ENCODE peak calls at places on chromosomes 5 and 9, in four cellular contexts. S is HepG2, U is WTC11, A is K562. O is an unnamed sample.

GRCh38 chr5:157066080-157066479 is 7.2 kb upstream of the HAVCR1 start:
- DNase-seq in S (no peak), U (no peak), A (no peak), O (no peak)

GRCh38 chr9:2741441-2742158 is 24.3 kb downstream of the KCNV2 start:
- DNase-seq in S (no peak), U (no peak), A (no peak), O (no peak)

GRCh38 chr9:136517950-136518349 is 27.9 kb downstream of the NOTCH1 start:
- DNase-seq in S (no peak), U (no peak), A (no peak), O (no peak)

GRCh38 chr5:64768358-64769312 is at the start of the genes CWC27 and SREK1IP1:
- DNase-seq in S (peak; percentile 87), U (peak; percentile 84), A (peak; percentile 91), O (peak; percentile 76)

GRCh38 chr5:176381423-176381822 is 7.0 kb downstream of the NOP16 start:
- DNase-seq in S (no peak), U (no peak), A (no peak), O (no peak)

GRCh38 chr5:169923988-169924387 is 56.3 kb downstream of the INSYN2B start:
- DNase-seq in S (no peak), U (no peak), A (no peak), O (no peak)

GRCh38 chr5:62273691-62274090 is 32.3 kb upstream of the KIF2A start:
- DNase-seq in S (no peak), U (no peak), A (no peak), O (no peak)

GRCh38 chr9:87569008-87569908 is 71.6 kb downstream of the DAPK1 start:
- DNase-seq in S (peak; percentile 91), U (no peak), A (no peak), O (no peak)

GRCh38 chr5:95730730-95731570 is at the start of gene RHOBTB3:
- DNase-seq in S (peak; percentile 79), U (peak; percentile 89), A (peak; percentile 94), O (peak; percentile 64)

GRCh38 chr9:91266457-91266856 is 95.3 kb downstream of the AUH start:
- DNase-seq in S (no peak), U (no peak), A (no peak), O (no peak)

GRCh38 chr5:68464424-68464823 is 248.9 kb downstream of the PIK3R1 start:
- DNase-seq in S (no peak), U (no peak), A (peak; percentile 33), O (no peak)

GRCh38 chr9:106467847-106468163 is 395.2 kb upstream of the ZNF462 start:
- DNase-seq in S (no peak), U (no peak), A (no peak), O (no peak)

GRCh38 chr5:75412111-75412990 is 75.3 kb downstream of the HMGCR start:
- DNase-seq in S (no peak), U (no peak), A (no peak), O (no peak)

GRCh38 chr9:114367406-114367805 is 20.4 kb downstream of the AKNA start:
- DNase-seq in S (no peak), U (no peak), A (no peak), O (no peak)
- TF ChIP-seq ELF4 in S (no peak), U (no peak), A (no peak), O (no peak)

GRCh38 chr5:132263548-132264261 is 6.2 kb downstream of the PDLIM4 start:
- DNase-seq in S (no peak), U (no peak), A (peak; percentile 72), O (no peak)
- TF ChIP-seq SP1 in S (no peak), U (no peak), A (no peak), O (no peak)

GRCh38 chr9:107847977-107848376 is 358.4 kb upstream of the KLF4 start:
- DNase-seq in S (no peak), U (no peak), A (no peak), O (no peak)
- TF ChIP-seq ELF4 in S (no peak), U (no peak), A (no peak), O (no peak)

DNA sequence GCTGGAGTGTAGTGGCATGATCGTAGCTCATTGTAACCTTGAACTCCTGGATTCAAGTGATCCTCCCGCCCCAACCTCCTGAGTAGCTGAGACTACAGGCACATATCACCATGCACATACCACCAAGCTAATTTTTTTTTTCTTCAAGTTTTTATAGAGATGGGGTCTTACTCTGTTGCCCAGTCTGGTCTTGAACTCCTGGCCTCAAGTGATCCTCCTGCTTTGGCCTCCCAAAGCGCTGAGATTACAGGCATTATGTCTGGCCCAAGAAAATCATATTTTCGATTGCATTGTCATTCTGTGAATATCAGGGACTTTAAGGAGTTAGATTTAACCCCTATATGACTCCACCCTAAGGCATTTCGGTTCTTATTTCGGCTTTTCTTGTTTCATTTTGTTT is 116.6 kb downstream of the VPS13A start:
- DNase-seq in S (no peak), U (no peak), A (no peak), O (no peak)
- TF ChIP-seq SP1 in S (no peak), U (no peak), A (no peak), O (no peak)

GRCh38 chr5:138666226-138666742 is 86.9 kb upstream of the CTNNA1 start:
- DNase-seq in S (no peak), U (no peak), A (no peak), O (no peak)
- TF ChIP-seq ELF4 in S (no peak), U (no peak), A (no peak), O (no peak)

GRCh38 chr5:56088967-56089829 is 94.4 kb upstream of the IL6ST start:
- DNase-seq in S (peak; percentile 65), U (no peak), A (no peak), O (no peak)
- TF ChIP-seq SP1 in S (no peak), U (no peak), A (no peak), O (no peak)

GRCh38 chr5:118529361-118530154 is 458.8 kb downstream of the DTWD2 start:
- DNase-seq in S (no peak), U (no peak), A (no peak), O (no peak)
- TF ChIP-seq ELF4 in S (no peak), U (no peak), A (no peak), O (no peak)

GRCh38 chr9:88772602-88773001 is 218.7 kb upstream of the S1PR3 start:
- DNase-seq in S (no peak), U (no peak), A (no peak), O (no peak)
- TF ChIP-seq SP1 in S (no peak), U (no peak), A (no peak), O (no peak)

DNA sequence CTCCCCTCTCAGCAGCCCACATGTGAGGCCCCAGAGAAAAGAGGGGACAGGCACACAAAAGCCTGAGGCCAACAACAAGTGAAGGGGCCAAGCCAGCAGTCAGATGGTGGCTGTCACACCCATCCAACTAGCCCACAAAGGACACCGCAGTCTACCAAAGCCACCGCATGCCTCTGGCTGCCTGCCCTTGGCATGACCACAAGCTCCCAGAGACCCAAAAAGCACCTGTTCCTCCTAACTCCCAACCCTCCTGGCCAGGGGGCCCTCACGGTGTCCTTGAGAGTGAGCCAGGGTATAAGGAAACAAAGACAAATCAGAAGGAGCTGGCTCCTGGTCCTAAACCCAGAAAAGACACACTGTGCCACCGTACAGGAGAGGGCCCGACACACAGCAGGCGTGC is 77.8 kb upstream of the LRRTM2 start:
- DNase-seq in S (no peak), U (no peak), A (no peak), O (no peak)
- TF ChIP-seq ELF4 in S (no peak), U (no peak), A (no peak), O (no peak)